ENCODE peak calls at places on chromosomes 5 and 9, in seven cellular contexts. K, I, G, V, N, O and F are unnamed samples.
A peak's percentile ranks its signal among the peaks of the same experiment; 100 is the strongest.

GRCh38 chr5:65832603-65833228 is 93.7 kb upstream of the ERBIN start:
- DNase-seq in K (no peak), I (no peak), G (no peak), V (no peak), N (no peak), O (no peak), F (no peak)

GRCh38 chr5:54313311-54314270 is 3.2 kb upstream of the ARL15 start:
- DNase-seq in K (no peak), I (no peak), G (no peak), V (no peak), N (no peak), O (no peak), F (no peak)

GRCh38 chr9:128124451-128124850 is 3.1 kb downstream of the PTGES2 start:
- DNase-seq in K (no peak), I (no peak), G (no peak), V (no peak), N (no peak), O (no peak), F (no peak)

GRCh38 chr5:56971275-56971674 is 19.4 kb upstream of the MIER3 start:
- DNase-seq in K (no peak), I (no peak), G (no peak), V (no peak), N (no peak), O (no peak), F (no peak)

GRCh38 chr5:33891731-33892418 is at the start of gene ADAMTS12:
- DNase-seq in K (peak; percentile 34), I (no peak), G (peak; percentile 34), V (peak; percentile 84), N (peak; percentile 55), O (peak; percentile 52), F (no peak)

GRCh38 chr9:85024374-85024773 is 354.8 kb downstream of the NTRK2 start:
- DNase-seq in K (no peak), I (no peak), G (no peak), V (no peak), N (no peak), O (no peak), F (no peak)

GRCh38 chr9:107732781-107733529 is 243.4 kb upstream of the KLF4 start:
- DNase-seq in K (no peak), I (peak; percentile 26), G (no peak), V (no peak), N (peak; percentile 77), O (peak; percentile 64), F (no peak)

GRCh38 chr5:151094054-151094858 is 13.4 kb upstream of the TNIP1 start:
- DNase-seq in K (no peak), I (no peak), G (no peak), V (peak; percentile 55), N (peak; percentile 87), O (no peak), F (no peak)

GRCh38 chr9:90966475-90967150 is 165.0 kb downstream of the SYK start:
- DNase-seq in K (no peak), I (no peak), G (no peak), V (peak; percentile 41), N (peak; percentile 54), O (no peak), F (no peak)

GRCh38 chr5:53073349-53073748 is 36.2 kb downstream of the MOCS2 start:
- DNase-seq in K (no peak), I (no peak), G (no peak), V (no peak), N (no peak), O (no peak), F (no peak)

GRCh38 chr9:124209279-124209678 is 48.5 kb upstream of the NEK6 start:
- DNase-seq in K (no peak), I (no peak), G (no peak), V (peak; percentile 84), N (no peak), O (no peak), F (no peak)

GRCh38 chr5:170627271-170627670 is 123.5 kb downstream of the KCNIP1 start:
- DNase-seq in K (no peak), I (no peak), G (no peak), V (peak; percentile 40), N (no peak), O (no peak), F (no peak)

GRCh38 chr9:92971121-92971520 is 23.8 kb downstream of the FGD3 start:
- DNase-seq in K (no peak), I (no peak), G (no peak), V (no peak), N (no peak), O (no peak), F (no peak)

GRCh38 chr5:43729846-43730478 is 127.0 kb downstream of the NNT start:
- DNase-seq in K (no peak), I (no peak), G (no peak), V (no peak), N (peak; percentile 71), O (no peak), F (no peak)

GRCh38 chr9:35338561-35339274 is 151.2 kb upstream of the RUSC2 start:
- DNase-seq in K (no peak), I (no peak), G (no peak), V (no peak), N (no peak), O (no peak), F (no peak)

GRCh38 chr9:135712571-135713295 is 10.7 kb downstream of the KCNT1 start:
- DNase-seq in K (no peak), I (no peak), G (no peak), V (no peak), N (no peak), O (peak; percentile 74), F (no peak)

GRCh38 chr5:82105457-82105856 is 133.6 kb downstream of the ATG10 start:
- DNase-seq in K (no peak), I (no peak), G (no peak), V (no peak), N (peak; percentile 29), O (no peak), F (no peak)

GRCh38 chr5:149372041-149372805 is 6.9 kb downstream of the IL17B start:
- DNase-seq in K (no peak), I (no peak), G (no peak), V (peak; percentile 38), N (no peak), O (no peak), F (no peak)

GRCh38 chr9:134552349-134552990 is 89.1 kb upstream of the COL5A1 start:
- DNase-seq in K (no peak), I (no peak), G (no peak), V (no peak), N (no peak), O (no peak), F (no peak)

GRCh38 chr9:131875828-131876485 is 136.1 kb upstream of the RAPGEF1 start:
- DNase-seq in K (no peak), I (no peak), G (no peak), V (no peak), N (peak; percentile 49), O (no peak), F (no peak)

GRCh38 chr5:136021016-136021405 is 7.8 kb upstream of the TGFBI start:
- DNase-seq in K (no peak), I (no peak), G (no peak), V (peak; percentile 35), N (peak; percentile 86), O (no peak), F (no peak)

GRCh38 chr5:163189023-163189553 is 248.3 kb upstream of the CCNG1 start:
- DNase-seq in K (no peak), I (no peak), G (no peak), V (no peak), N (no peak), O (no peak), F (no peak)

GRCh38 chr5:111999286-111999685 is 242.3 kb upstream of the NREP start:
- DNase-seq in K (no peak), I (no peak), G (no peak), V (no peak), N (peak; percentile 82), O (no peak), F (no peak)

GRCh38 chr5:172412724-172413260 is 41.5 kb downstream of the SH3PXD2B start:
- DNase-seq in K (no peak), I (peak; percentile 26), G (no peak), V (no peak), N (peak; percentile 98), O (peak; percentile 81), F (no peak)

DNA sequence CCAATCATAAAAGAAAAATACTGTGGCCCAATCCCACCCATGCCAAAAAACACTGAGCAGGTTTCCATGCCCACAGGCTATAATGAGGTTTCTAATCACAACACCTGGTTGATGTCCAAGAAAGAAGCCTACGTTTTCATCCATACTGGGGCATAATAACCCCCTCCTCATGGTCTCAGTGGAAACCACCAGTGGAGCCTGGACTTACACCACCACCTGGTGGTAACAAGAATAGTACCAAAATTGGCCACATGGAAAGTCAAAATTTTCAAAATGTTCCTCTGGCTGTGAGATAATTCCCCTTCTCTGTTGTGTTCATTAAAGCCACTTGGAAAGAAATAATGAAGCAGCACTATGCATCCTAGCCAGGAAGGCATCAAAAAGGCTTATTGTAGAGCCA is 687.3 kb upstream of the ST8SIA4 start:
- DNase-seq in K (no peak), I (no peak), G (no peak), V (peak; percentile 55), N (no peak), O (no peak), F (no peak)
- TF ChIP-seq CTCF in K (peak; percentile 33), I (peak; percentile 39), G (peak; percentile 26), V (peak; percentile 80), N (no peak), O (no peak), F (peak; percentile 19)

GRCh38 chr5:167730121-167730520 is 561.3 kb upstream of the WWC1 start:
- DNase-seq in K (no peak), I (peak; percentile 83), G (no peak), V (no peak), N (peak; percentile 97), O (no peak), F (no peak)
- TF ChIP-seq CTCF in K (no peak), I (no peak), G (no peak), V (no peak), N (no peak), O (no peak), F (no peak)

GRCh38 chr5:152514827-152515397 is 109.8 kb upstream of the NMUR2 start:
- DNase-seq in K (no peak), I (no peak), G (no peak), V (no peak), N (peak; percentile 44), O (no peak), F (no peak)
- TF ChIP-seq CTCF in K (peak; percentile 64), I (peak; percentile 63), G (no peak), V (peak; percentile 81), N (peak; percentile 32), O (no peak), F (peak; percentile 34)

DNA sequence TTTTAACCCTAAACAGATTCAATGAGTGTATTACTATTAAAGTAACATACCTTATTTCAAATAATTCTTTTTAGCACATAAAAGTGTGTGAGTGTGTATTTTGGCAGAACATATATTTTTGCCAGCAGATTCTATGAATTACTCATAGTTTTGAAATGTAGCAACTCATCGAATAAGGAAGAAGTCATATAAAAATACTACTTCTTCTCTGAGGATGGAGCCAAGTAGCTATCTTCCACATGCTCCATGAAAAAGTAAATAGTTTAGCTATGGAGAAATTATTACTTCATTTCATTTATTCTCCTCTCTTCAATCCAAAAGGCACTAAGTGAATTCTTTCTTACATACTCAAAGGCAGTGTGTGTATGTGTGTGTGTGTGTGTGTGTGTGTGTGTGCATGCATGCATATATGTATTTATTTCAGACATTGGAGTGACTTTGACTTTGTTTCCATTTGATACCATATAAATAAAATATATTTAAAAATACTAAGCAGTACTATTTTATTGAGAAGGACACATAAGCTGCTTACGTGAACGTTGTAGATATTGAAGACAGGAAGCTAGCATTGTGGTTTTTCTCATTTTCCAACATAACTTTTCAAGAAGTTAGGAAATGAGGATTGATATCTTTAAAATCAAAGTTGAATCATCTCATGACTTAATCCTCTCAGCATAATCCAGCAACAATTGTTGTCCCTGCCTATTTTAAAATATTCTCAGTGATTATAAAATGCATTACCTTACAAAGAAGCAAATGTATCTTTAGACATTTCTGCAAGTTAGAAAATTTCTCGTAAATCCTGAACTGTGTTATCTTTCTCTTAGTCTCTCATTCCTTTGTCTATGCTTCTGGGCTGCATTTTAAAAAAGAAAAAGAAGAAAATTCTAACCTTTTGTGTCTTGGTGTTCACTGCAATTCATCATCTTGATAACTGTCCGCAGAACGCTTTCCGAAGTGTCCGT is 1090.1 kb upstream of the CDH6 start:
- DNase-seq in K (no peak), I (no peak), G (no peak), V (no peak), N (peak; percentile 69), O (no peak), F (no peak)
- TF ChIP-seq CTCF in K (no peak), I (no peak), G (no peak), V (no peak), N (no peak), O (no peak), F (no peak)